ENCODE peak calls at places on chromosomes 4 and X, in ten cellular contexts. One of them, this sample, is unnamed. For H3K9me3, the result is how much of the 10 kb centered on the place peaks cover.

GRCh38 chr4:7167706-7168105 is 24.6 kb upstream of the SORCS2 start:
- DNase-seq in aorta: no peak
- DNase-seq in endothelial cell of umbilical vein: no peak
- DNase-seq in ovary: no peak
- DNase-seq in Karpas-422: no peak
- DNase-seq in CD4-positive, alpha-beta T cell: no peak
- DNase-seq in CD8-positive, alpha-beta T cell: no peak
- DNase-seq in GM23248: no peak
- DNase-seq in thoracic aorta: no peak
- DNase-seq in colonic mucosa: no peak
- DNase-seq in this sample: no peak

GRCh38 chrX:31209005-31209612 is 137.3 kb upstream of the FTHL17 start:
- DNase-seq in aorta: no peak
- DNase-seq in endothelial cell of umbilical vein: peak
- DNase-seq in ovary: no peak
- DNase-seq in Karpas-422: no peak
- DNase-seq in CD4-positive, alpha-beta T cell: no peak
- DNase-seq in CD8-positive, alpha-beta T cell: no peak
- DNase-seq in GM23248: no peak
- DNase-seq in thoracic aorta: no peak
- DNase-seq in colonic mucosa: no peak
- DNase-seq in this sample: peak

GRCh38 chr4:102447413-102447812 is 53.7 kb upstream of the NFKB1 start:
- DNase-seq in aorta: no peak
- DNase-seq in endothelial cell of umbilical vein: no peak
- DNase-seq in ovary: no peak
- DNase-seq in Karpas-422: no peak
- DNase-seq in CD4-positive, alpha-beta T cell: no peak
- DNase-seq in CD8-positive, alpha-beta T cell: no peak
- DNase-seq in GM23248: no peak
- DNase-seq in thoracic aorta: no peak
- DNase-seq in colonic mucosa: no peak
- DNase-seq in this sample: no peak

GRCh38 chr4:62053974-62054373 is 853.8 kb downstream of the ADGRL3 start:
- DNase-seq in aorta: no peak
- DNase-seq in endothelial cell of umbilical vein: no peak
- DNase-seq in ovary: no peak
- DNase-seq in Karpas-422: no peak
- DNase-seq in CD4-positive, alpha-beta T cell: no peak
- DNase-seq in CD8-positive, alpha-beta T cell: no peak
- DNase-seq in GM23248: no peak
- DNase-seq in thoracic aorta: no peak
- DNase-seq in colonic mucosa: no peak
- DNase-seq in this sample: peak

GRCh38 chr4:165194368-165194767 is 13.0 kb upstream of the KLHL2 start:
- DNase-seq in aorta: no peak
- DNase-seq in endothelial cell of umbilical vein: no peak
- DNase-seq in ovary: no peak
- DNase-seq in Karpas-422: no peak
- DNase-seq in CD4-positive, alpha-beta T cell: no peak
- DNase-seq in CD8-positive, alpha-beta T cell: no peak
- DNase-seq in GM23248: no peak
- DNase-seq in thoracic aorta: no peak
- DNase-seq in colonic mucosa: no peak
- DNase-seq in this sample: no peak

GRCh38 chr4:135383889-135384288 is 1182.3 kb upstream of the PABPC4L start:
- DNase-seq in aorta: no peak
- DNase-seq in endothelial cell of umbilical vein: no peak
- DNase-seq in ovary: no peak
- DNase-seq in Karpas-422: no peak
- DNase-seq in CD4-positive, alpha-beta T cell: no peak
- DNase-seq in CD8-positive, alpha-beta T cell: no peak
- DNase-seq in GM23248: no peak
- DNase-seq in thoracic aorta: no peak
- DNase-seq in colonic mucosa: no peak
- DNase-seq in this sample: no peak

GRCh38 chrX:124895947-124896346 is 423.7 kb upstream of the TEX13C start:
- DNase-seq in aorta: no peak
- DNase-seq in endothelial cell of umbilical vein: no peak
- DNase-seq in ovary: no peak
- DNase-seq in Karpas-422: no peak
- DNase-seq in CD4-positive, alpha-beta T cell: no peak
- DNase-seq in CD8-positive, alpha-beta T cell: no peak
- DNase-seq in GM23248: no peak
- DNase-seq in thoracic aorta: no peak
- DNase-seq in colonic mucosa: no peak
- DNase-seq in this sample: no peak

GRCh38 chrX:131816551-131817136 is 206.5 kb upstream of the STK26 start:
- DNase-seq in aorta: peak
- DNase-seq in endothelial cell of umbilical vein: peak
- DNase-seq in ovary: peak
- DNase-seq in Karpas-422: peak
- DNase-seq in CD4-positive, alpha-beta T cell: peak
- DNase-seq in CD8-positive, alpha-beta T cell: peak
- DNase-seq in GM23248: peak
- DNase-seq in thoracic aorta: no peak
- DNase-seq in colonic mucosa: peak
- DNase-seq in this sample: no peak

GRCh38 chrX:17944833-17945497 is 83.9 kb upstream of the RAI2 start:
- DNase-seq in aorta: no peak
- DNase-seq in endothelial cell of umbilical vein: peak
- DNase-seq in ovary: no peak
- DNase-seq in Karpas-422: peak
- DNase-seq in CD4-positive, alpha-beta T cell: no peak
- DNase-seq in CD8-positive, alpha-beta T cell: no peak
- DNase-seq in GM23248: peak
- DNase-seq in thoracic aorta: no peak
- DNase-seq in colonic mucosa: peak
- DNase-seq in this sample: no peak

GRCh38 chrX:77640702-77641101 is 145.3 kb downstream of the ATRX start:
- DNase-seq in aorta: no peak
- DNase-seq in endothelial cell of umbilical vein: no peak
- DNase-seq in ovary: no peak
- DNase-seq in Karpas-422: no peak
- DNase-seq in CD4-positive, alpha-beta T cell: no peak
- DNase-seq in CD8-positive, alpha-beta T cell: no peak
- DNase-seq in GM23248: no peak
- DNase-seq in thoracic aorta: no peak
- DNase-seq in colonic mucosa: no peak
- DNase-seq in this sample: no peak

GRCh38 chr4:61332671-61333070 is 132.5 kb downstream of the ADGRL3 start:
- DNase-seq in aorta: no peak
- DNase-seq in endothelial cell of umbilical vein: no peak
- DNase-seq in ovary: no peak
- DNase-seq in Karpas-422: no peak
- DNase-seq in CD4-positive, alpha-beta T cell: no peak
- DNase-seq in CD8-positive, alpha-beta T cell: no peak
- DNase-seq in GM23248: no peak
- DNase-seq in thoracic aorta: no peak
- DNase-seq in colonic mucosa: no peak
- DNase-seq in this sample: no peak

GRCh38 chrX:20412871-20413486 is 146.3 kb upstream of the RPS6KA3 start:
- DNase-seq in aorta: peak
- DNase-seq in endothelial cell of umbilical vein: no peak
- DNase-seq in ovary: no peak
- DNase-seq in Karpas-422: no peak
- DNase-seq in CD4-positive, alpha-beta T cell: peak
- DNase-seq in CD8-positive, alpha-beta T cell: peak
- DNase-seq in GM23248: no peak
- DNase-seq in thoracic aorta: no peak
- DNase-seq in colonic mucosa: no peak
- DNase-seq in this sample: no peak

GRCh38 chrX:31524182-31524581 is 452.3 kb upstream of the FTHL17 start:
- DNase-seq in aorta: no peak
- DNase-seq in endothelial cell of umbilical vein: no peak
- DNase-seq in ovary: no peak
- DNase-seq in Karpas-422: no peak
- DNase-seq in CD4-positive, alpha-beta T cell: no peak
- DNase-seq in CD8-positive, alpha-beta T cell: no peak
- DNase-seq in GM23248: peak
- DNase-seq in thoracic aorta: no peak
- DNase-seq in colonic mucosa: no peak
- DNase-seq in this sample: no peak

GRCh38 chr4:151786158-151786495 is 25.3 kb upstream of the GATB start:
- DNase-seq in aorta: no peak
- DNase-seq in endothelial cell of umbilical vein: no peak
- DNase-seq in ovary: no peak
- DNase-seq in Karpas-422: no peak
- DNase-seq in CD4-positive, alpha-beta T cell: no peak
- DNase-seq in CD8-positive, alpha-beta T cell: no peak
- DNase-seq in GM23248: no peak
- DNase-seq in thoracic aorta: no peak
- DNase-seq in colonic mucosa: no peak
- DNase-seq in this sample: no peak

GRCh38 chrX:150200820-150201287 is 162.3 kb upstream of the MAMLD1 start:
- DNase-seq in aorta: peak
- DNase-seq in endothelial cell of umbilical vein: peak
- DNase-seq in ovary: peak
- DNase-seq in Karpas-422: peak
- DNase-seq in CD4-positive, alpha-beta T cell: peak
- DNase-seq in CD8-positive, alpha-beta T cell: no peak
- DNase-seq in GM23248: peak
- DNase-seq in thoracic aorta: peak
- DNase-seq in colonic mucosa: no peak
- DNase-seq in this sample: peak

GRCh38 chr4:173121044-173121685 is 47.4 kb upstream of the GALNT7 start:
- DNase-seq in aorta: no peak
- DNase-seq in endothelial cell of umbilical vein: peak
- DNase-seq in ovary: no peak
- DNase-seq in Karpas-422: no peak
- DNase-seq in CD4-positive, alpha-beta T cell: no peak
- DNase-seq in CD8-positive, alpha-beta T cell: no peak
- DNase-seq in GM23248: peak
- DNase-seq in thoracic aorta: no peak
- DNase-seq in colonic mucosa: peak
- DNase-seq in this sample: peak

GRCh38 chrX:113892401-113892800 is 691.5 kb upstream of the HTR2C start:
- DNase-seq in aorta: no peak
- DNase-seq in endothelial cell of umbilical vein: no peak
- DNase-seq in ovary: no peak
- DNase-seq in Karpas-422: no peak
- DNase-seq in CD4-positive, alpha-beta T cell: no peak
- DNase-seq in CD8-positive, alpha-beta T cell: no peak
- DNase-seq in GM23248: peak
- DNase-seq in thoracic aorta: no peak
- DNase-seq in colonic mucosa: no peak
- DNase-seq in this sample: peak

GRCh38 chrX:153733651-153734240 is 9.1 kb downstream of the ABCD1 start:
- DNase-seq in aorta: no peak
- DNase-seq in endothelial cell of umbilical vein: no peak
- DNase-seq in ovary: peak
- DNase-seq in Karpas-422: no peak
- DNase-seq in CD4-positive, alpha-beta T cell: no peak
- DNase-seq in CD8-positive, alpha-beta T cell: no peak
- DNase-seq in GM23248: no peak
- DNase-seq in thoracic aorta: no peak
- DNase-seq in colonic mucosa: no peak
- DNase-seq in this sample: no peak
- H3K9me3 ChIP-seq in aorta: under half
- H3K9me3 ChIP-seq in endothelial cell of umbilical vein: under half
- H3K9me3 ChIP-seq in ovary: under half
- H3K9me3 ChIP-seq in Karpas-422: under half
- H3K9me3 ChIP-seq in CD4-positive, alpha-beta T cell: under half
- H3K9me3 ChIP-seq in CD8-positive, alpha-beta T cell: under half
- H3K9me3 ChIP-seq in GM23248: under half
- H3K9me3 ChIP-seq in thoracic aorta: under half
- H3K9me3 ChIP-seq in colonic mucosa: under half
- H3K9me3 ChIP-seq in this sample: under half

GRCh38 chrX:1075156-1075555 is 137.3 kb downstream of the CRLF2 start:
- DNase-seq in aorta: no peak
- DNase-seq in endothelial cell of umbilical vein: no peak
- DNase-seq in ovary: no peak
- DNase-seq in Karpas-422: no peak
- DNase-seq in CD4-positive, alpha-beta T cell: no peak
- DNase-seq in CD8-positive, alpha-beta T cell: no peak
- DNase-seq in GM23248: no peak
- DNase-seq in thoracic aorta: no peak
- DNase-seq in colonic mucosa: no peak
- DNase-seq in this sample: no peak
- H3K9me3 ChIP-seq in aorta: under half
- H3K9me3 ChIP-seq in endothelial cell of umbilical vein: under half
- H3K9me3 ChIP-seq in ovary: under half
- H3K9me3 ChIP-seq in Karpas-422: under half
- H3K9me3 ChIP-seq in CD4-positive, alpha-beta T cell: under half
- H3K9me3 ChIP-seq in CD8-positive, alpha-beta T cell: under half
- H3K9me3 ChIP-seq in GM23248: under half
- H3K9me3 ChIP-seq in thoracic aorta: under half
- H3K9me3 ChIP-seq in colonic mucosa: under half
- H3K9me3 ChIP-seq in this sample: under half

DNA sequence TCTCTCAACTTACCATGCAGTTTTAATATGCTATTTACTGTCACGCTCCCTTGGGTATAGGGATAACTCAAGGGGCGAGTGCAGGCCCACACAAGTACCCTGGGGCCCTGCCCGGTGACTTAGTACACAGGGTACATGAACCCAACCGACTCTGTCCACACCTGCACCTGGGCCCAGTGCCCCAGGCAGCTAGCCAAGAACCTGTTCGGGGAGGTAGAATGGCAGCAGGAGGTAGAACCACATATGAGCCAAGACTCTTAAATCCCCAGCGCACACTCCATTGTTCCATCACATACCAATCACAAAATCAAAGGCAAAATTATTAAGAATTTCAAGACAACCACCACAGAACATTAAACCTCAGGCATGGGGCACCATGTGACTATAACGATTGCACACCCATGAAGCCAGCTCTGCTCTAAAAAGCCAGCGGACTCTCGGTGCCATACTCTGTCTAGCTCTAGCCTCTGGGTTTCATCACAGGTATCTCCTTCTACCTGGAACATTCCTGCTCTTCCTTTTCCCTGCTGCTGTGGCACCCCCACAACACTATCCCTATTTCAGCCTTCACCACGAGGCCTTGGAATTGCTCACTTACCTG is 14.6 kb downstream of the PHF8 start:
- DNase-seq in aorta: no peak
- DNase-seq in endothelial cell of umbilical vein: no peak
- DNase-seq in ovary: no peak
- DNase-seq in Karpas-422: no peak
- DNase-seq in CD4-positive, alpha-beta T cell: no peak
- DNase-seq in CD8-positive, alpha-beta T cell: no peak
- DNase-seq in GM23248: no peak
- DNase-seq in thoracic aorta: no peak
- DNase-seq in colonic mucosa: no peak
- DNase-seq in this sample: no peak
- H3K9me3 ChIP-seq in aorta: under half
- H3K9me3 ChIP-seq in endothelial cell of umbilical vein: under half
- H3K9me3 ChIP-seq in ovary: under half
- H3K9me3 ChIP-seq in Karpas-422: under half
- H3K9me3 ChIP-seq in CD4-positive, alpha-beta T cell: under half
- H3K9me3 ChIP-seq in CD8-positive, alpha-beta T cell: under half
- H3K9me3 ChIP-seq in GM23248: under half
- H3K9me3 ChIP-seq in thoracic aorta: under half
- H3K9me3 ChIP-seq in colonic mucosa: under half
- H3K9me3 ChIP-seq in this sample: under half

DNA sequence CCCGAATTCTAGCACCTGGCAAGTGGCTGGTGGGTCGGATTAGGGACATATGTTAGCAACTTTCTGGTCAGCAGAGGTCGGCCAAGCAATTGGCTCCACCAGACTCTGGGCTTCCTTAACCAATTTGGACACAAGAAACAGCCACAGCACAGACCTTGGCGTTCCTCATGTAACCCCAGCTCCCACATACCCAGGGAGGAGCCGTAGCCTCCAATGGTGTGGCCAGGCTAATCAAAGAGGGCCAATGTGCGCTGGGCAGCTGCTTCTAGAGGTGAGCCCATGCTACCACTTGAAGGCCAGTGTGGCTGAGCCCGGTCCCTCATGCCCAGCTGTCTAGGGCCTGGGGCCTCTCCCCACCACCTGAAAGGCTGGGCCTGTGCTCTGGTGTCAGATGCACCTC is 82.5 kb upstream of the MSX1 start:
- DNase-seq in aorta: no peak
- DNase-seq in endothelial cell of umbilical vein: no peak
- DNase-seq in ovary: no peak
- DNase-seq in Karpas-422: no peak
- DNase-seq in CD4-positive, alpha-beta T cell: no peak
- DNase-seq in CD8-positive, alpha-beta T cell: no peak
- DNase-seq in GM23248: no peak
- DNase-seq in thoracic aorta: no peak
- DNase-seq in colonic mucosa: no peak
- DNase-seq in this sample: no peak
- H3K9me3 ChIP-seq in aorta: under half
- H3K9me3 ChIP-seq in endothelial cell of umbilical vein: under half
- H3K9me3 ChIP-seq in ovary: under half
- H3K9me3 ChIP-seq in Karpas-422: under half
- H3K9me3 ChIP-seq in CD4-positive, alpha-beta T cell: under half
- H3K9me3 ChIP-seq in CD8-positive, alpha-beta T cell: under half
- H3K9me3 ChIP-seq in GM23248: under half
- H3K9me3 ChIP-seq in thoracic aorta: under half
- H3K9me3 ChIP-seq in colonic mucosa: under half
- H3K9me3 ChIP-seq in this sample: under half

This sample was measured in fibroblast of lung.